ENCODE peak calls at places on chromosome 11, in ten cellular contexts. One of them, this sample, is unnamed.

GRCh38 chr11:63908631-63909491 is 8.1 kb downstream of the RCOR2 start:
- DNase-seq in fibroblast of mammary gland: peak
- DNase-seq in A549: no peak
- DNase-seq in AG04450: no peak
- DNase-seq in thoracic aorta: no peak
- DNase-seq in PC-3: no peak
- DNase-seq in psoas muscle: peak
- DNase-seq in GM20000: peak
- DNase-seq in B cell: no peak
- DNase-seq in fibroblast of pulmonary artery: no peak
- DNase-seq in this sample: no peak

GRCh38 chr11:66800720-66801428 is 42.4 kb upstream of the RCE1 start:
- DNase-seq in fibroblast of mammary gland: no peak
- DNase-seq in A549: no peak
- DNase-seq in AG04450: no peak
- DNase-seq in thoracic aorta: no peak
- DNase-seq in PC-3: no peak
- DNase-seq in psoas muscle: no peak
- DNase-seq in GM20000: peak
- DNase-seq in B cell: peak
- DNase-seq in fibroblast of pulmonary artery: no peak
- DNase-seq in this sample: peak

GRCh38 chr11:64850979-64851567 is 6.6 kb upstream of the CDC42BPG start:
- DNase-seq in fibroblast of mammary gland: no peak
- DNase-seq in A549: no peak
- DNase-seq in AG04450: no peak
- DNase-seq in thoracic aorta: no peak
- DNase-seq in PC-3: no peak
- DNase-seq in psoas muscle: no peak
- DNase-seq in GM20000: peak
- DNase-seq in B cell: peak
- DNase-seq in fibroblast of pulmonary artery: no peak
- DNase-seq in this sample: peak

GRCh38 chr11:64929625-64930024 is 5.1 kb downstream of the PPP2R5B start:
- DNase-seq in fibroblast of mammary gland: no peak
- DNase-seq in A549: no peak
- DNase-seq in AG04450: no peak
- DNase-seq in thoracic aorta: no peak
- DNase-seq in PC-3: no peak
- DNase-seq in psoas muscle: no peak
- DNase-seq in GM20000: no peak
- DNase-seq in B cell: no peak
- DNase-seq in fibroblast of pulmonary artery: no peak
- DNase-seq in this sample: no peak

GRCh38 chr11:69647349-69647748 is 6.4 kb downstream of the CCND1 start:
- DNase-seq in fibroblast of mammary gland: no peak
- DNase-seq in A549: no peak
- DNase-seq in AG04450: no peak
- DNase-seq in thoracic aorta: no peak
- DNase-seq in PC-3: no peak
- DNase-seq in psoas muscle: no peak
- DNase-seq in GM20000: no peak
- DNase-seq in B cell: no peak
- DNase-seq in fibroblast of pulmonary artery: no peak
- DNase-seq in this sample: no peak

GRCh38 chr11:46342237-46342636 is 5.0 kb upstream of the DGKZ start:
- DNase-seq in fibroblast of mammary gland: no peak
- DNase-seq in A549: no peak
- DNase-seq in AG04450: no peak
- DNase-seq in thoracic aorta: no peak
- DNase-seq in PC-3: no peak
- DNase-seq in psoas muscle: no peak
- DNase-seq in GM20000: no peak
- DNase-seq in B cell: no peak
- DNase-seq in fibroblast of pulmonary artery: peak
- DNase-seq in this sample: no peak

GRCh38 chr11:35619030-35619753 is 932 bp downstream of the FJX1 start:
- DNase-seq in fibroblast of mammary gland: peak
- DNase-seq in A549: peak
- DNase-seq in AG04450: no peak
- DNase-seq in thoracic aorta: no peak
- DNase-seq in PC-3: peak
- DNase-seq in psoas muscle: peak
- DNase-seq in GM20000: peak
- DNase-seq in B cell: no peak
- DNase-seq in fibroblast of pulmonary artery: peak
- DNase-seq in this sample: peak

GRCh38 chr11:59534676-59535075 is 23.3 kb downstream of the OR4D9 start:
- DNase-seq in fibroblast of mammary gland: no peak
- DNase-seq in A549: no peak
- DNase-seq in AG04450: no peak
- DNase-seq in thoracic aorta: no peak
- DNase-seq in PC-3: no peak
- DNase-seq in psoas muscle: no peak
- DNase-seq in GM20000: no peak
- DNase-seq in B cell: no peak
- DNase-seq in fibroblast of pulmonary artery: no peak
- DNase-seq in this sample: no peak

GRCh38 chr11:117177534-117178209 is 871 bp upstream of the SIDT2 start:
- DNase-seq in fibroblast of mammary gland: no peak
- DNase-seq in A549: no peak
- DNase-seq in AG04450: no peak
- DNase-seq in thoracic aorta: no peak
- DNase-seq in PC-3: peak
- DNase-seq in psoas muscle: no peak
- DNase-seq in GM20000: no peak
- DNase-seq in B cell: no peak
- DNase-seq in fibroblast of pulmonary artery: no peak
- DNase-seq in this sample: no peak

GRCh38 chr11:117180020-117180419 is 1.5 kb downstream of the SIDT2 start:
- DNase-seq in fibroblast of mammary gland: no peak
- DNase-seq in A549: no peak
- DNase-seq in AG04450: no peak
- DNase-seq in thoracic aorta: no peak
- DNase-seq in PC-3: no peak
- DNase-seq in psoas muscle: no peak
- DNase-seq in GM20000: no peak
- DNase-seq in B cell: no peak
- DNase-seq in fibroblast of pulmonary artery: no peak
- DNase-seq in this sample: peak

GRCh38 chr11:117176186-117176585 is 2.4 kb upstream of the SIDT2 start:
- DNase-seq in fibroblast of mammary gland: no peak
- DNase-seq in A549: no peak
- DNase-seq in AG04450: no peak
- DNase-seq in thoracic aorta: no peak
- DNase-seq in PC-3: no peak
- DNase-seq in psoas muscle: no peak
- DNase-seq in GM20000: no peak
- DNase-seq in B cell: no peak
- DNase-seq in fibroblast of pulmonary artery: no peak
- DNase-seq in this sample: no peak

GRCh38 chr11:117179048-117179999 is 781 bp downstream of the SIDT2 start:
- DNase-seq in fibroblast of mammary gland: peak
- DNase-seq in A549: no peak
- DNase-seq in AG04450: no peak
- DNase-seq in thoracic aorta: no peak
- DNase-seq in PC-3: peak
- DNase-seq in psoas muscle: peak
- DNase-seq in GM20000: peak
- DNase-seq in B cell: peak
- DNase-seq in fibroblast of pulmonary artery: peak
- DNase-seq in this sample: peak

DNA sequence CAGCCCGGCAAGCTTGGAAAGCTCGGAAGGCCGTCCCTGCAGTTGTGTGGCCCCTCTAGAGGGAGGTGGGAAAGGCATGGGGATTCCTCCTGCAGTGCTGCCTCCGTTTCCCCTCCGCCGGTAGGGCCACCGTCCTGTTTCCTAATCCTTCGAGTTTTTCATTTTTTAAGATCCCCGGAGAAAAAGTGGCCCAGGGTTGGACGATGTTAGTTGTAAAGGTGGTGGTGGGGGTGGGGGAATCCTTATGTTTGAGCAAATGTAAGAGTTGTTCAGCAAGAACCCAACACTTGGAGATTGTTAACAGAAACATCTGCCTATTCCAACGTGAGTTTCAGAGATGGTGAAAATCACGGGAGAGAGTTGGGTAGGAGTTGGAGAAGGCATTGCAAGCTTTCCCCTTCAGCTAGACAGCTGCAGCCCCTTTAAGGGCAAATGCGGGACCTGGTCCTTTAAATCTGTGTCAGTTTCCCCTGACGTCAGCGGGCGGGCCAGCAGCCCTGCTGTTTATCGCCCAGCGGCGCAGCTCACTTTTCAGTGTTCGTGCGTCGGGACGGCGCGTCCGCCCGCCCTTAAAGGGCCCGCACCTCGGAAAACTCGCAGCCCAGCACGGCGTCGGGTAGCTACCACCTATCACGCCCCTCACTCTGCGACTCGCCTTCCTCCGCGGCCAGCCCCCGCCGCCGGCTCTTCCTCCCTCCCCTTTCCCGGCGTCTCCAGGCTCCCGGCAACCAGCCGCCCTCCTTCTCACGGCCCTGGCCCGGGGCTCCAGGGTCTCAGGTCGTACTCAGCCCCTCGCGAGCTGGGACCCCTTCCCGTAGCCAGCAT is at the start of gene SIDT2:
- DNase-seq in fibroblast of mammary gland: peak
- DNase-seq in A549: peak
- DNase-seq in AG04450: peak
- DNase-seq in thoracic aorta: peak
- DNase-seq in PC-3: peak
- DNase-seq in psoas muscle: peak
- DNase-seq in GM20000: peak
- DNase-seq in B cell: peak
- DNase-seq in fibroblast of pulmonary artery: peak
- DNase-seq in this sample: peak
- TF ChIP-seq CTCF in fibroblast of mammary gland: no peak
- TF ChIP-seq CTCF in A549: no peak
- TF ChIP-seq CTCF in AG04450: no peak
- TF ChIP-seq CTCF in thoracic aorta: no peak
- TF ChIP-seq CTCF in PC-3: no peak
- TF ChIP-seq CTCF in psoas muscle: no peak
- TF ChIP-seq CTCF in GM20000: no peak
- TF ChIP-seq CTCF in B cell: no peak
- TF ChIP-seq CTCF in fibroblast of pulmonary artery: no peak
- TF ChIP-seq CTCF in this sample: no peak

GRCh38 chr11:44348114-44348513 is 38.2 kb upstream of the ALX4 start:
- DNase-seq in fibroblast of mammary gland: no peak
- DNase-seq in A549: no peak
- DNase-seq in AG04450: no peak
- DNase-seq in thoracic aorta: no peak
- DNase-seq in PC-3: no peak
- DNase-seq in psoas muscle: no peak
- DNase-seq in GM20000: no peak
- DNase-seq in B cell: no peak
- DNase-seq in fibroblast of pulmonary artery: no peak
- DNase-seq in this sample: no peak

GRCh38 chr11:44351006-44351660 is 41.2 kb upstream of the ALX4 start:
- DNase-seq in fibroblast of mammary gland: no peak
- DNase-seq in A549: no peak
- DNase-seq in AG04450: no peak
- DNase-seq in thoracic aorta: no peak
- DNase-seq in PC-3: no peak
- DNase-seq in psoas muscle: no peak
- DNase-seq in GM20000: peak
- DNase-seq in B cell: peak
- DNase-seq in fibroblast of pulmonary artery: no peak
- DNase-seq in this sample: peak

GRCh38 chr11:44349328-44349727 is 39.4 kb upstream of the ALX4 start:
- DNase-seq in fibroblast of mammary gland: no peak
- DNase-seq in A549: no peak
- DNase-seq in AG04450: no peak
- DNase-seq in thoracic aorta: no peak
- DNase-seq in PC-3: no peak
- DNase-seq in psoas muscle: no peak
- DNase-seq in GM20000: no peak
- DNase-seq in B cell: no peak
- DNase-seq in fibroblast of pulmonary artery: no peak
- DNase-seq in this sample: no peak

GRCh38 chr11:44348721-44349120 is 38.8 kb upstream of the ALX4 start:
- DNase-seq in fibroblast of mammary gland: no peak
- DNase-seq in A549: no peak
- DNase-seq in AG04450: no peak
- DNase-seq in thoracic aorta: no peak
- DNase-seq in PC-3: no peak
- DNase-seq in psoas muscle: no peak
- DNase-seq in GM20000: no peak
- DNase-seq in B cell: no peak
- DNase-seq in fibroblast of pulmonary artery: no peak
- DNase-seq in this sample: no peak

DNA sequence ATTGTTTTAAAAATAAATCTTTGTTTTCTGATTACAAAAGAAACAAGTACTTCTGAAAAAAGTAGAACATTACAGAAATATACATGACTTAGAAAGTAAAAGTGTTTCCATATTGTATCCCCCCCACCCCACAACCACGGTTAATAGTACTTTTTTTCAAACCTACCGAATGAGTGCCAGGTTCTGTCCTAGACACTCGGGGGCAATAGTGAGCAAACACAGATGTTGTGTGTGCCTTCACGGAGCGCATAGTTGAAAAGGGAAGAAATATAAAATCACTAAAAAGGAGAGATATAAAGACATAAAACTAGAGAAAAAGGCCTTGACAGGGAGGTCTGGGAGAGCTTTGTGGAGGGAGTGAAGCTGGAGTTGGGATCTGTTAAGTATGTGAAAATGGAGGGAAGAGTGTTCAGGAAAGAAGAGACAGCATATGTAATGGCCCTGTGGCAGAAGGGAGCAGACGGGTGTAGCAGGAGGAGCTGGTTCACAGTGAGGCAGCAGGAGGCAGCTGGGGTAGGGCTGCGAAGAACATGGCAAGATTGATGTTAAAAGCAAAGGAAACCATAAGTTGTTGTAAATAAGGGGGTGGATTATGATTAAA is 42.1 kb upstream of the ALX4 start:
- DNase-seq in fibroblast of mammary gland: peak
- DNase-seq in A549: peak
- DNase-seq in AG04450: no peak
- DNase-seq in thoracic aorta: no peak
- DNase-seq in PC-3: no peak
- DNase-seq in psoas muscle: no peak
- DNase-seq in GM20000: no peak
- DNase-seq in B cell: no peak
- DNase-seq in fibroblast of pulmonary artery: no peak
- DNase-seq in this sample: no peak
- TF ChIP-seq CTCF in fibroblast of mammary gland: peak
- TF ChIP-seq CTCF in A549: peak
- TF ChIP-seq CTCF in AG04450: no peak
- TF ChIP-seq CTCF in thoracic aorta: no peak
- TF ChIP-seq CTCF in PC-3: peak
- TF ChIP-seq CTCF in psoas muscle: no peak
- TF ChIP-seq CTCF in GM20000: no peak
- TF ChIP-seq CTCF in B cell: no peak
- TF ChIP-seq CTCF in fibroblast of pulmonary artery: peak
- TF ChIP-seq CTCF in this sample: no peak

GRCh38 chr11:23674866-23675265 is 814.6 kb upstream of the CCDC179 start:
- DNase-seq in fibroblast of mammary gland: peak
- DNase-seq in A549: no peak
- DNase-seq in AG04450: no peak
- DNase-seq in thoracic aorta: no peak
- DNase-seq in PC-3: no peak
- DNase-seq in psoas muscle: no peak
- DNase-seq in GM20000: no peak
- DNase-seq in B cell: no peak
- DNase-seq in fibroblast of pulmonary artery: no peak
- DNase-seq in this sample: no peak

GRCh38 chr11:23679041-23679440 is 817.8 kb upstream of the LUZP2 start:
- DNase-seq in fibroblast of mammary gland: no peak
- DNase-seq in A549: no peak
- DNase-seq in AG04450: no peak
- DNase-seq in thoracic aorta: no peak
- DNase-seq in PC-3: no peak
- DNase-seq in psoas muscle: no peak
- DNase-seq in GM20000: no peak
- DNase-seq in B cell: no peak
- DNase-seq in fibroblast of pulmonary artery: no peak
- DNase-seq in this sample: no peak

GRCh38 chr11:23679981-23680380 is 816.9 kb upstream of the LUZP2 start:
- DNase-seq in fibroblast of mammary gland: no peak
- DNase-seq in A549: no peak
- DNase-seq in AG04450: no peak
- DNase-seq in thoracic aorta: no peak
- DNase-seq in PC-3: no peak
- DNase-seq in psoas muscle: no peak
- DNase-seq in GM20000: no peak
- DNase-seq in B cell: no peak
- DNase-seq in fibroblast of pulmonary artery: no peak
- DNase-seq in this sample: no peak

DNA sequence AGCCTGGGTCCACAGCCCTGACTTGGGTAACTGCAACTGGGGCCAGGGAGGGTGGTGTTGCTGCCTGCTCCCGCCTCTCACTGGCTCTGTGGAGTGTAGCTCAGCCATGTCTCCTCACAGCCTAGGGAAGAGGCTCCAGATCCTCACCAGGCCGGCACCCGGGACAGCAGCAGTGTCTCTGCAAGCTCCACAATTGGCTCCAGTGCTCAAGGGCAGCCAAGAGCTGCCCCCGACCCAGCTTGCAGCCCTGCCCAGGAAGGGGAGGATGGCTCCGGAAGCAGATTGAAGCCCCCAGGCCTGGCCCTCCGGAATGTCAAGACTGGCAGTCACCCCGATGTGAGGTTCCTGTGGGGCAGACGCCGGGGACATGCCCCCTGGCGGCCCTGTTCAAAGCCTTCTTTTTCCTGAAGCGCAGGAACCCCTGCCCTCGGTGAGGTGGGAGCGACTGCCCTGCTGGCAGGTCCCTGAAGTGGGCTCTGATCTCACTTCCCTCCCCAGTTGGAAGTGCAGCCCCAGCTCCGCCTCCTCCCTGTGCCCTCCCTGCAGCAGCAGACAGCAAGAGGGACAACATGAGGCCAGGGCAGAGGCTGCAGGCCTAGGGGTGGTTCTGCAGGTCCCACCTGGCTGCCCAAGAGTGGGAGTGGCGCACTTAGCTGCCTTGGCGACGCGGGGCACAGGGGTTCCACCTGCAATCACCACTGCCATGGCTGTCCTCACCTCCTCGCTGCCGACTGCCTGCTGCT is 816.2 kb upstream of the LUZP2 start:
- DNase-seq in fibroblast of mammary gland: no peak
- DNase-seq in A549: no peak
- DNase-seq in AG04450: no peak
- DNase-seq in thoracic aorta: no peak
- DNase-seq in PC-3: no peak
- DNase-seq in psoas muscle: peak
- DNase-seq in GM20000: no peak
- DNase-seq in B cell: no peak
- DNase-seq in fibroblast of pulmonary artery: no peak
- DNase-seq in this sample: no peak
- TF ChIP-seq CTCF in fibroblast of mammary gland: no peak
- TF ChIP-seq CTCF in A549: no peak
- TF ChIP-seq CTCF in AG04450: no peak
- TF ChIP-seq CTCF in thoracic aorta: no peak
- TF ChIP-seq CTCF in PC-3: no peak
- TF ChIP-seq CTCF in psoas muscle: no peak
- TF ChIP-seq CTCF in GM20000: no peak
- TF ChIP-seq CTCF in B cell: no peak
- TF ChIP-seq CTCF in fibroblast of pulmonary artery: no peak
- TF ChIP-seq CTCF in this sample: no peak

DNA sequence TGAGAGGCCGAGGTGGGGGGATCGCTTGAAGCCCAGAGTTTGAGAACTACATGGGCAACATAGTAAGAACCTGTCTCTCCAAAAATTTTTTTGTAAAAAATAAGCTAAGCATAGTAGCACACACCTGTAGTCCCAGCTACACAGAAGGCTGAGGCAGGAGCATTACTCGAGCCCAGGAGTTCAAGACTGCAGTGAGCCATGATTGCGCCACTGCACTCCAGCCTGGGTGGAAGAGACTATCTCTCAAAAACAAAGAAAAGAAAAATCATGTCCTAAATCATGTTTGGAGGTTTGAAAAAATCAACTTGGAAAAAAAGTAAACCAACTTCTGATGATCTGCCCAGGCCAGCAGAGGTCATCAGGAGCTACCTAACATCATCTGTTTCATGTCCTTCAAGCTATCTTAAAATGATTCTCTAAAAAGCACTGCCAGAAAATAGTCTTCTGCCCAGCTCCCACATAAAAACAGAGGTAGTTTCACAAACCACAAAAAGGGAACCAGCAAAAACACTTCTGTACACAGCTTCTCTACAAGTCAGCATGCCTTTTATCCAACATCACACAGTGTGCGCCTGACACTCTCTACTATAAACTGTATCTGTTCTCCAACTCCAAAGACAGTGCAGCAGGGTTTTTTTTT is 165.0 kb downstream of the SOX6 start:
- DNase-seq in fibroblast of mammary gland: no peak
- DNase-seq in A549: peak
- DNase-seq in AG04450: no peak
- DNase-seq in thoracic aorta: no peak
- DNase-seq in PC-3: no peak
- DNase-seq in psoas muscle: no peak
- DNase-seq in GM20000: peak
- DNase-seq in B cell: no peak
- DNase-seq in fibroblast of pulmonary artery: no peak
- DNase-seq in this sample: no peak
- TF ChIP-seq CTCF in fibroblast of mammary gland: no peak
- TF ChIP-seq CTCF in A549: no peak
- TF ChIP-seq CTCF in AG04450: no peak
- TF ChIP-seq CTCF in thoracic aorta: no peak
- TF ChIP-seq CTCF in PC-3: no peak
- TF ChIP-seq CTCF in psoas muscle: peak
- TF ChIP-seq CTCF in GM20000: peak
- TF ChIP-seq CTCF in B cell: no peak
- TF ChIP-seq CTCF in fibroblast of pulmonary artery: no peak
- TF ChIP-seq CTCF in this sample: no peak

This sample was measured in GM13976.